ENCODE peak calls at places on chromosomes 16 and 17, in six cellular contexts. O is activated naive CD8-positive, alpha-beta T cell treated with anti-CD3 and anti-CD28 coated beads, Interleukin-2, amount 10 ng/mL, durations not matched to agents 7 days and 5 days; U is fibroblast of lung; F is HuH-7.5; E is SK-MEL-5; Y is endothelial cell. K is an unnamed sample.

GRCh38 chr17:48462946-48463345 is 32.9 kb upstream of the SKAP1 start:
- DNase-seq in O (no peak), U (no peak), F (no peak), E (no peak), Y (no peak), K (no peak)

GRCh38 chr16:3214904-3215600 is 19.9 kb downstream of the ZNF200 start:
- DNase-seq in O (no peak), U (peak; percentile 6), F (no peak), E (no peak), Y (no peak), K (no peak)

GRCh38 chr17:56595831-56596740 is 2.6 kb downstream of the NOG start:
- DNase-seq in O (peak; percentile 39), U (no peak), F (no peak), E (no peak), Y (peak; percentile 10), K (no peak)

GRCh38 chr16:16006650-16007049 is 57.2 kb downstream of the ABCC1 start:
- DNase-seq in O (no peak), U (no peak), F (no peak), E (no peak), Y (no peak), K (no peak)

GRCh38 chr17:42163113-42163512 is 8.3 kb upstream of the RAB5C start:
- DNase-seq in O (peak; percentile 65), U (no peak), F (no peak), E (peak; percentile 72), Y (peak; percentile 67), K (no peak)

GRCh38 chr17:5975651-5976050 is 94.5 kb upstream of the WSCD1 start:
- DNase-seq in O (no peak), U (no peak), F (no peak), E (no peak), Y (no peak), K (no peak)

GRCh38 chr17:80187493-80187892 is 17.7 kb downstream of the CARD14 start:
- DNase-seq in O (no peak), U (no peak), F (peak; percentile 44), E (no peak), Y (no peak), K (peak; percentile 72)

GRCh38 chr16:81710596-81710995 is 68.5 kb upstream of the PLCG2 start:
- DNase-seq in O (no peak), U (no peak), F (no peak), E (no peak), Y (no peak), K (no peak)

GRCh38 chr16:71883193-71883848 is 661 bp downstream of the ZNF821 start:
- DNase-seq in O (peak; percentile 63), U (peak; percentile 9), F (peak; percentile 39), E (peak; percentile 13), Y (peak; percentile 47), K (no peak)

GRCh38 chr17:38601539-38602351 is 4.0 kb downstream of the SRCIN1 start:
- DNase-seq in O (peak; percentile 34), U (no peak), F (no peak), E (no peak), Y (no peak), K (no peak)

GRCh38 chr16:77711775-77712174 is 10.5 kb upstream of the NUDT7 start:
- DNase-seq in O (no peak), U (peak; percentile 70), F (no peak), E (no peak), Y (no peak), K (no peak)

K was measured in heart right ventricle.